ENCODE peak calls at places on chromosomes 12 and 14, in eight cellular contexts. Y is stomach, E is upper lobe of right lung, Z is WTC11, N is type B pancreatic cell, A is IMR-90, S is astrocyte of the cerebellum, C is psoas muscle. P is an unnamed sample.

GRCh38 chr14:51018521-51018920 is 74.2 kb upstream of the PYGL start:
- DNase-seq in Y (no peak), E (no peak), Z (no peak), N (no peak), A (peak; percentile 41), S (no peak), C (no peak), P (no peak)

GRCh38 chr12:12398026-12398859 is 41.4 kb downstream of the BORCS5 start:
- DNase-seq in Y (no peak), E (peak; percentile 67), Z (no peak), N (no peak), A (peak; percentile 97), S (peak; percentile 87), C (peak; percentile 60), P (no peak)

GRCh38 chr14:69634871-69635270 is 23.5 kb downstream of the SUSD6 start:
- DNase-seq in Y (no peak), E (no peak), Z (no peak), N (no peak), A (no peak), S (no peak), C (no peak), P (no peak)

GRCh38 chr14:63045234-63045611 is at the start of gene KCNH5:
- DNase-seq in Y (no peak), E (no peak), Z (peak; percentile 76), N (peak; percentile 80), A (peak; percentile 46), S (no peak), C (peak; percentile 17), P (peak; percentile 72)

GRCh38 chr12:57224973-57225679 is 4.4 kb upstream of the SHMT2 start:
- DNase-seq in Y (peak; percentile 64), E (peak; percentile 85), Z (peak; percentile 89), N (no peak), A (no peak), S (no peak), C (no peak), P (no peak)

GRCh38 chr12:109714141-109714912 is 702 bp downstream of the FAM222A start:
- DNase-seq in Y (peak; percentile 73), E (peak; percentile 86), Z (peak; percentile 78), N (peak; percentile 84), A (peak; percentile 20), S (no peak), C (peak; percentile 70), P (no peak)

GRCh38 chr14:52790011-52790755 is 1.2 kb downstream of the GNPNAT1 start:
- DNase-seq in Y (no peak), E (no peak), Z (no peak), N (no peak), A (no peak), S (no peak), C (no peak), P (no peak)

GRCh38 chr14:68547305-68548193 is 245.3 kb downstream of the ZFP36L1 start:
- DNase-seq in Y (peak; percentile 41), E (no peak), Z (no peak), N (no peak), A (peak; percentile 93), S (no peak), C (peak; percentile 73), P (no peak)

GRCh38 chr12:108828774-108829173 is 28.6 kb downstream of the SSH1 start:
- DNase-seq in Y (no peak), E (no peak), Z (no peak), N (no peak), A (peak; percentile 76), S (no peak), C (no peak), P (no peak)

GRCh38 chr12:71142046-71142445 is 15.8 kb downstream of the TSPAN8 start:
- DNase-seq in Y (no peak), E (no peak), Z (no peak), N (no peak), A (no peak), S (no peak), C (no peak), P (no peak)

GRCh38 chr14:99774526-99775307 is 18.5 kb upstream of the EML1 start:
- DNase-seq in Y (peak; percentile 36), E (no peak), Z (no peak), N (peak; percentile 52), A (peak; percentile 52), S (peak; percentile 58), C (no peak), P (no peak)

GRCh38 chr14:20415723-20416622 is 2.7 kb upstream of the TEP1 start:
- DNase-seq in Y (no peak), E (no peak), Z (no peak), N (no peak), A (peak; percentile 61), S (peak; percentile 29), C (no peak), P (no peak)

GRCh38 chr12:12127304-12127703 is 56.6 kb downstream of the BCL2L14 start:
- DNase-seq in Y (no peak), E (no peak), Z (no peak), N (no peak), A (no peak), S (no peak), C (no peak), P (no peak)

GRCh38 chr12:47190271-47190750 is 110.6 kb upstream of the AMIGO2 start:
- DNase-seq in Y (no peak), E (no peak), Z (no peak), N (no peak), A (peak; percentile 74), S (peak; percentile 29), C (no peak), P (no peak)

GRCh38 chr12:5043589-5044419 is at the start of gene KCNA5:
- DNase-seq in Y (no peak), E (no peak), Z (peak; percentile 61), N (peak; percentile 73), A (no peak), S (no peak), C (no peak), P (no peak)

GRCh38 chr12:100687686-100688085 is 106.9 kb upstream of the ANO4 start:
- DNase-seq in Y (no peak), E (no peak), Z (no peak), N (no peak), A (no peak), S (no peak), C (no peak), P (no peak)

GRCh38 chr14:23245282-23245681 is 7.5 kb downstream of the RNF212B start:
- DNase-seq in Y (no peak), E (no peak), Z (no peak), N (no peak), A (no peak), S (no peak), C (no peak), P (no peak)

GRCh38 chr12:40947812-40948211 is 240.3 kb upstream of the PDZRN4 start:
- DNase-seq in Y (no peak), E (no peak), Z (no peak), N (no peak), A (no peak), S (no peak), C (no peak), P (no peak)

GRCh38 chr12:67137256-67137655 is 131.9 kb upstream of the CAND1 start:
- DNase-seq in Y (no peak), E (no peak), Z (no peak), N (no peak), A (no peak), S (no peak), C (no peak), P (no peak)

GRCh38 chr14:61558271-61558670 is 137.0 kb upstream of the HIF1A start:
- DNase-seq in Y (no peak), E (no peak), Z (no peak), N (no peak), A (no peak), S (peak; percentile 81), C (no peak), P (no peak)

GRCh38 chr12:17809206-17809605 is 280.8 kb downstream of the RERGL start:
- DNase-seq in Y (no peak), E (no peak), Z (no peak), N (no peak), A (no peak), S (no peak), C (no peak), P (no peak)

GRCh38 chr12:28222959-28223662 is 32.9 kb downstream of the CCDC91 start:
- DNase-seq in Y (no peak), E (no peak), Z (no peak), N (no peak), A (no peak), S (no peak), C (no peak), P (no peak)

GRCh38 chr14:36522347-36522971 is 2.4 kb upstream of the NKX2-1 start:
- DNase-seq in Y (no peak), E (peak; percentile 69), Z (peak; percentile 54), N (no peak), A (no peak), S (no peak), C (no peak), P (no peak)

DNA sequence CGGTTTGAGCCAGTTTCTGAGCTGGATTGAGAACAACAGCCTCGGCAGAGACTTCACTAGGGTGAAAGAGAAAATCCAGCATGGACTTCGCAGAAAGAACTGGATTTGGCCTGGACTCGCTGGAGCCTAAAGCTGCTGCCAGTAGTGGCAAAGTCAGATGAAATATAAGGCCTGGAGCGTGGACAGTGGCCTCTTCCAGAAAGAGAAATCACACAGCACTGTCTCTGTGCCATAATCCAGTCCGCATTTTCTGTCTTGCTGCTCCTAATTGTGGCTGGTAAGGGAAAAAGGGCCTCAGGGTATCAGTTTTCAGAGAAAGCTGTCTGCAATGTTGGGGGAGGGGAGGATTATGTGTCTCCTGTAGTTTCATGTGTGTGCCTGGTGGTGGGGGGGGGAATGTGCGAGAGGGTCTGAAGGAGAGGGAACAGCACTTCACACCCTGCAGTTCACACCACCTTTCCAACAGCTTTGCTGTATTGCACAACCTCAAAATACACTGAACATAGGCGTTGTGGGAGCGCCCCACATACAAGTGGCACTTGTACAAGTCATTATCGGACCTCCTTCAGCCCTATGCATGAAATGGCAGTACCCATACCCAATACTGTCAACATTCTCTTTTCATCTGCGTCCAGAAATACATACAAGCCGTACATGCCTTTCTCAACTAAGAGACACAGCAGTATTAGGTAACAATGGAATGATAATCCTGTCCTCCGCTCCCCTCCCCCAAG is 107.6 kb upstream of the ATF7IP start:
- DNase-seq in Y (peak; percentile 95), E (peak; percentile 86), Z (peak; percentile 98), N (peak; percentile 83), A (peak; percentile 100), S (peak; percentile 95), C (peak; percentile 86), P (no peak)
- TF ChIP-seq CTCF in Y (no peak), E (peak; percentile 6), Z (no peak), N (no peak), A (peak; percentile 1), S (no peak), C (no peak), P (no peak)

GRCh38 chr14:91419044-91419397 is 1.4 kb upstream of the CCDC88C start:
- DNase-seq in Y (peak; percentile 24), E (no peak), Z (no peak), N (no peak), A (no peak), S (no peak), C (no peak), P (no peak)
- TF ChIP-seq CTCF in Y (peak; percentile 0), E (peak; percentile 3), Z (no peak), N (peak; percentile 42), A (no peak), S (no peak), C (no peak), P (no peak)

GRCh38 chr14:78566859-78567172 is 396.6 kb downstream of the NRXN3 start:
- DNase-seq in Y (no peak), E (no peak), Z (no peak), N (no peak), A (no peak), S (no peak), C (no peak), P (no peak)
- TF ChIP-seq CTCF in Y (no peak), E (no peak), Z (no peak), N (no peak), A (no peak), S (no peak), C (no peak), P (no peak)

GRCh38 chr14:30257946-30258661 is 300.9 kb upstream of the G2E3 start:
- DNase-seq in Y (no peak), E (no peak), Z (no peak), N (no peak), A (no peak), S (no peak), C (no peak), P (no peak)
- TF ChIP-seq CTCF in Y (no peak), E (no peak), Z (no peak), N (no peak), A (no peak), S (no peak), C (no peak), P (no peak)